ENCODE peak calls at places on chromosomes 11 and 22, in four cellular contexts. J is omental fat pad, L is fibroblast of pulmonary artery, G is psoas muscle. U is an unnamed sample.
A peak's percentile ranks its signal among the peaks of the same experiment; 100 is the strongest.

GRCh38 chr11:129410561-129410960 is 34.9 kb downstream of the BARX2 start:
- DNase-seq in J (no peak), G (no peak), L (no peak), U (no peak)

GRCh38 chr11:130179396-130180306 is 20.1 kb downstream of the ST14 start:
- DNase-seq in J (no peak), L (no peak), G (no peak), U (no peak)

GRCh38 chr11:119743041-119743440 is 14.0 kb upstream of the NECTIN1 start:
- DNase-seq in J (no peak), L (no peak), G (peak; percentile 19), U (no peak)

GRCh38 chr11:33234397-33235168 is 22.6 kb upstream of the HIPK3 start:
- DNase-seq in J (no peak), L (no peak), G (no peak), U (no peak)

GRCh38 chr11:75384438-75385080 is 14.8 kb upstream of the RPS3 start:
- DNase-seq in J (peak; percentile 48), G (peak; percentile 87), L (peak; percentile 71), U (peak; percentile 76)

GRCh38 chr22:37199839-37200161 is 11.8 kb upstream of the C1QTNF6 start:
- DNase-seq in J (no peak), G (no peak), L (no peak), U (no peak)

GRCh38 chr11:123164732-123165450 is 30.2 kb downstream of the CLMP start:
- DNase-seq in J (no peak), G (no peak), L (no peak), U (no peak)

GRCh38 chr22:38135133-38135706 is 24.7 kb upstream of the BAIAP2L2 start:
- DNase-seq in L (peak; percentile 85), G (no peak), J (no peak), U (no peak)

GRCh38 chr11:86519064-86519911 is 144.6 kb downstream of the CCDC81 start:
- DNase-seq in L (peak; percentile 78), G (no peak), J (no peak), U (no peak)

GRCh38 chr22:35743466-35743865 is 25.8 kb downstream of the APOL5 start:
- DNase-seq in L (no peak), G (no peak), J (no peak), U (no peak)

GRCh38 chr11:27783701-27784355 is 83.6 kb upstream of the BDNF start:
- DNase-seq in J (no peak), G (no peak), L (peak; percentile 20), U (no peak)

GRCh38 chr11:134452026-134452848 is 40.2 kb upstream of the B3GAT1 start:
- DNase-seq in J (no peak), L (no peak), G (no peak), U (no peak)

GRCh38 chr11:78192911-78193341 is 4.2 kb downstream of the USP35 start:
- DNase-seq in G (no peak), J (no peak), L (peak; percentile 33), U (no peak)

GRCh38 chr11:20909995-20910726 is 240.8 kb downstream of the NELL1 start:
- DNase-seq in L (no peak), G (no peak), J (no peak), U (no peak)

GRCh38 chr11:57427692-57428082 is 766 bp upstream of the SLC43A3 start:
- DNase-seq in J (peak; percentile 56), L (peak; percentile 87), G (peak; percentile 85), U (no peak)

GRCh38 chr11:94243571-94244229 is 60.7 kb upstream of the IZUMO1R start:
- DNase-seq in L (no peak), G (no peak), J (no peak), U (no peak)

GRCh38 chr11:59572091-59572490 is 43.5 kb downstream of the OSBP start:
- DNase-seq in J (no peak), L (no peak), G (no peak), U (no peak)

GRCh38 chr11:114180301-114181055 is 115.7 kb upstream of the NNMT start:
- DNase-seq in J (no peak), L (peak; percentile 45), G (peak; percentile 75), U (no peak)

GRCh38 chr11:47264119-47264915 is 5.6 kb upstream of the MADD start:
- DNase-seq in J (no peak), L (peak; percentile 9), G (no peak), U (no peak)

GRCh38 chr11:71240061-71240690 is 12.2 kb downstream of the SHANK2 start:
- DNase-seq in G (no peak), L (no peak), J (no peak), U (no peak)

GRCh38 chr11:94068764-94069163 is 47.6 kb downstream of the HEPHL1 start:
- DNase-seq in J (no peak), G (no peak), L (no peak), U (no peak)

GRCh38 chr11:78425436-78425835 is 7.8 kb upstream of the GAB2 start:
- DNase-seq in G (no peak), J (no peak), L (no peak), U (no peak)

GRCh38 chr22:43570531-43571144 is 158.8 kb downstream of the MPPED1 start:
- DNase-seq in J (no peak), L (no peak), G (no peak), U (no peak)

GRCh38 chr22:20663941-20664593 is 109.8 kb upstream of the SERPIND1 start:
- DNase-seq in J (no peak), G (no peak), L (no peak), U (no peak)

GRCh38 chr22:45604239-45604711 is 67.4 kb upstream of the ATXN10 start:
- DNase-seq in G (no peak), L (no peak), J (no peak), U (no peak)

GRCh38 chr11:41660585-41660984 is 201.1 kb upstream of the LRRC4C start:
- DNase-seq in L (no peak), G (no peak), J (no peak), U (no peak)

GRCh38 chr11:24091594-24091993 is 405.3 kb upstream of the LUZP2 start:
- DNase-seq in L (no peak), J (no peak), G (no peak), U (no peak)

DNA sequence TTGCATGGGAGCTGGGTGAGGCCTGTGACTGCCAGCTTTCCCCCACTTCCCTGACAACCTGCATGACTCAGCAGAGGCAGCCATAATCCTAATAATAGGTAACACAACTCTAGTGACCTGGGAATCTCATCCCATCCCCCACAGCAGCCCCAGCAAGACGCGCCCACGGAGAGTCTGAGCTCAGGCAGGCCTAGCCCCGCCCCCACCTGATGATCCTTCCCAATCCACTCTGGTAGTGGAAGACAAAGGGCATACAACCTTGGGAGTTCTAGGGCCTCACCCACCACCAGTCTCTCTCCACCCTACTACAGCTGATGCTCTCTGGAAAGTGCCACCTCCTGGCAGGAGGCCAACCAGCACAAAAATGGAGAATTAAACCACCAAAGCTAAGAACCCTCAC is 60.3 kb downstream of the CWF19L2 start:
- DNase-seq in J (no peak), G (no peak), L (no peak), U (no peak)
- TF ChIP-seq CTCF in J (no peak), G (no peak), L (no peak), U (no peak)

GRCh38 chr11:257766-258493 is 20.3 kb upstream of the NLRP6 start:
- DNase-seq in L (no peak), G (no peak), J (no peak), U (no peak)
- TF ChIP-seq CTCF in L (peak; percentile 25), G (no peak), J (no peak), U (no peak)

GRCh38 chr11:83437939-83438338 is 151.8 kb upstream of the CCDC90B start:
- DNase-seq in J (no peak), G (no peak), L (no peak), U (no peak)

GRCh38 chr11:83436855-83437254 is 150.7 kb upstream of the CCDC90B start:
- DNase-seq in L (no peak), G (no peak), J (no peak), U (no peak)

GRCh38 chr11:83438438-83438837 is 152.3 kb upstream of the CCDC90B start:
- DNase-seq in L (no peak), G (no peak), J (no peak), U (no peak)

GRCh38 chr11:83441171-83441570 is 155.0 kb upstream of the CCDC90B start:
- DNase-seq in L (no peak), G (no peak), J (no peak), U (no peak)

DNA sequence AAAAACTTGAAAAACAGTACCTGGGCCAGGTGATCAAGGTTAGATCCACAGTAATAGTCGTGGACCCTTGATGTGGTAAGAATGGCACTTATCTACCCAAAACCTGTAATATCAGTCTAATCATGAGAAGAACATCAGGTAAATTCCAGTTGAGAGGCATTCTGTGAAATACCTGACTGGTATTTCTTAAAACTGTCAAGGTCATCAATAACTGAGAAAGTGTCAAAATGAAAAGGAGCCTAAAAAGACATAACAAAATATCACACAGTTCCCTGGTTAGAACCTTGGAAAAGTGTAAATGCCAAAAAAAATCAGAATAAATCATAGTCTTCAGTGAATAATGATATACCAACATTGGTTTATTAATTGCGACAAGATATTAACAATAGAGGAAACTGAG is 155.4 kb upstream of the CCDC90B start:
- DNase-seq in L (no peak), G (no peak), J (no peak), U (no peak)
- TF ChIP-seq CTCF in L (no peak), G (no peak), J (no peak), U (no peak)

DNA sequence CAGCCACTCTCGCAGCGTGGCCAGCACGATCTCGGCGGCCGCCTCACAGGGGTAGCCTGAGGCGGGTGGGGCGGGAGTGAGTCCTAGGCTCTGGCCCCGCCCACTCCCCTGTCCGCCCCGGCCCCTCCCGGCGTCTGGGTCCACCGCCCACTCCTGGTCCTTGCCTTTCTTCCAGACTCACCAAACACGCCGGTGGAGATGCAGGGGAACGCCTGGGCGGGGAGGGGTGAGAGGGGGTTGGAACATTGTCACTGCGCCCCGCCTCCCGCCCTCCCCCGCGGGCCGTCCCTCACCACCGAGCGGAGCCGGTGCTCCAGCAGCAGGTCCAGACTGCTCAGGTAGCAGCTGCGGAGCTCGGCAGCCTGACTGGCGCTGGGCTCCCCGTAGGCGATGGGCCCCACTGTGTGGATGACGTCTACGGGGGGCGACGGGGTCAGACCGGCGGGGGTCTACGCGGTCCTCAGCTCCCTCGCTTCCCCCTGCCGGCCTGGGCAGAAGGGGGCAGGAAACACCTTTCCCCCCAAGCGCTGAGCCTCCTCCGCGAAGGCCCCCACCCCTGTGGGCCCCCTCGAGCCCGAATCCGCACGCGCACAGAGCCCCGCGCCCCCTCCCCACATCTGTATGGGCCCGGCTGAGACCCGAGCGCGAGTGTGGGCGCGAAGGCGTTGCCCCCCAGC is 13.2 kb downstream of the OTUB1 start:
- DNase-seq in J (no peak), L (peak; percentile 26), G (peak; percentile 71), U (peak; percentile 41)
- TF ChIP-seq CTCF in J (no peak), L (no peak), G (no peak), U (no peak)

GRCh38 chr22:46830841-46831240 is 68.4 kb downstream of the TBC1D22A start:
- DNase-seq in J (no peak), G (no peak), L (no peak), U (no peak)

GRCh38 chr22:46835693-46836092 is 73.2 kb downstream of the TBC1D22A start:
- DNase-seq in J (no peak), L (no peak), G (no peak), U (no peak)

GRCh38 chr22:46835288-46835687 is 72.8 kb downstream of the TBC1D22A start:
- DNase-seq in L (no peak), J (no peak), G (no peak), U (no peak)

GRCh38 chr22:46830001-46830715 is 67.7 kb downstream of the TBC1D22A start:
- DNase-seq in J (no peak), G (peak; percentile 73), L (peak; percentile 55), U (no peak)

GRCh38 chr22:46833228-46833627 is 70.8 kb downstream of the TBC1D22A start:
- DNase-seq in J (no peak), L (peak; percentile 51), G (no peak), U (no peak)
- TF ChIP-seq CTCF in J (no peak), L (peak; percentile 48), G (no peak), U (no peak)